ENCODE peak calls at places on chromosome 1, in ten cellular contexts. One of them, this sample, is unnamed.

GRCh38 chr1:26677306-26678115 is 18.3 kb upstream of the ARID1A start:
- DNase-seq in stomach: peak; percentile 94
- DNase-seq in LNCaP clone FGC: peak; percentile 96
- DNase-seq in AG04449: no peak
- DNase-seq in fibroblast of the aortic adventitia: peak; percentile 75
- DNase-seq in progenitor cell of endocrine pancreas: peak; percentile 20
- DNase-seq in HL-60: peak; percentile 90
- DNase-seq in thoracic aorta: no peak
- DNase-seq in OCI-LY7: peak; percentile 82
- DNase-seq in HCT116: peak; percentile 94
- DNase-seq in this sample: no peak

GRCh38 chr1:203396595-203397194 is 45.8 kb upstream of the FMOD start:
- DNase-seq in stomach: no peak
- DNase-seq in LNCaP clone FGC: no peak
- DNase-seq in AG04449: no peak
- DNase-seq in fibroblast of the aortic adventitia: no peak
- DNase-seq in progenitor cell of endocrine pancreas: no peak
- DNase-seq in HL-60: no peak
- DNase-seq in thoracic aorta: no peak
- DNase-seq in OCI-LY7: no peak
- DNase-seq in HCT116: no peak
- DNase-seq in this sample: no peak

GRCh38 chr1:220878223-220879081 is 791 bp upstream of the HLX start:
- DNase-seq in stomach: no peak
- DNase-seq in LNCaP clone FGC: no peak
- DNase-seq in AG04449: no peak
- DNase-seq in fibroblast of the aortic adventitia: no peak
- DNase-seq in progenitor cell of endocrine pancreas: no peak
- DNase-seq in HL-60: peak; percentile 93
- DNase-seq in thoracic aorta: no peak
- DNase-seq in OCI-LY7: no peak
- DNase-seq in HCT116: no peak
- DNase-seq in this sample: no peak

GRCh38 chr1:174812026-174812425 is 187.7 kb upstream of the CACYBP start:
- DNase-seq in stomach: no peak
- DNase-seq in LNCaP clone FGC: no peak
- DNase-seq in AG04449: no peak
- DNase-seq in fibroblast of the aortic adventitia: peak; percentile 72
- DNase-seq in progenitor cell of endocrine pancreas: no peak
- DNase-seq in HL-60: no peak
- DNase-seq in thoracic aorta: no peak
- DNase-seq in OCI-LY7: no peak
- DNase-seq in HCT116: no peak
- DNase-seq in this sample: no peak

GRCh38 chr1:201552941-201553341 is 14.0 kb downstream of the NAV1 start:
- DNase-seq in stomach: no peak
- DNase-seq in LNCaP clone FGC: no peak
- DNase-seq in AG04449: no peak
- DNase-seq in fibroblast of the aortic adventitia: peak; percentile 52
- DNase-seq in progenitor cell of endocrine pancreas: no peak
- DNase-seq in HL-60: no peak
- DNase-seq in thoracic aorta: no peak
- DNase-seq in OCI-LY7: no peak
- DNase-seq in HCT116: no peak
- DNase-seq in this sample: no peak

GRCh38 chr1:43708006-43708412 is 673 bp downstream of the ST3GAL3 start:
- DNase-seq in stomach: no peak
- DNase-seq in LNCaP clone FGC: no peak
- DNase-seq in AG04449: no peak
- DNase-seq in fibroblast of the aortic adventitia: peak; percentile 54
- DNase-seq in progenitor cell of endocrine pancreas: no peak
- DNase-seq in HL-60: peak; percentile 23
- DNase-seq in thoracic aorta: no peak
- DNase-seq in OCI-LY7: no peak
- DNase-seq in HCT116: no peak
- DNase-seq in this sample: no peak

GRCh38 chr1:16718908-16719533 is 21.3 kb upstream of the RNU1-4 start:
- DNase-seq in stomach: peak; percentile 24
- DNase-seq in LNCaP clone FGC: no peak
- DNase-seq in AG04449: no peak
- DNase-seq in fibroblast of the aortic adventitia: no peak
- DNase-seq in progenitor cell of endocrine pancreas: no peak
- DNase-seq in HL-60: no peak
- DNase-seq in thoracic aorta: no peak
- DNase-seq in OCI-LY7: peak; percentile 0
- DNase-seq in HCT116: no peak
- DNase-seq in this sample: no peak

GRCh38 chr1:181141431-181141910 is 53.0 kb downstream of the IER5 start:
- DNase-seq in stomach: peak; percentile 39
- DNase-seq in LNCaP clone FGC: no peak
- DNase-seq in AG04449: peak; percentile 60
- DNase-seq in fibroblast of the aortic adventitia: peak; percentile 82
- DNase-seq in progenitor cell of endocrine pancreas: no peak
- DNase-seq in HL-60: no peak
- DNase-seq in thoracic aorta: peak; percentile 61
- DNase-seq in OCI-LY7: peak; percentile 11
- DNase-seq in HCT116: no peak
- DNase-seq in this sample: no peak

GRCh38 chr1:183986941-183987340 is 50.6 kb downstream of the COLGALT2 start:
- DNase-seq in stomach: no peak
- DNase-seq in LNCaP clone FGC: no peak
- DNase-seq in AG04449: no peak
- DNase-seq in fibroblast of the aortic adventitia: peak; percentile 50
- DNase-seq in progenitor cell of endocrine pancreas: no peak
- DNase-seq in HL-60: no peak
- DNase-seq in thoracic aorta: no peak
- DNase-seq in OCI-LY7: no peak
- DNase-seq in HCT116: no peak
- DNase-seq in this sample: no peak

GRCh38 chr1:156214024-156214748 is 1.4 kb downstream of the PMF1 start:
- DNase-seq in stomach: no peak
- DNase-seq in LNCaP clone FGC: no peak
- DNase-seq in AG04449: no peak
- DNase-seq in fibroblast of the aortic adventitia: peak; percentile 32
- DNase-seq in progenitor cell of endocrine pancreas: no peak
- DNase-seq in HL-60: no peak
- DNase-seq in thoracic aorta: no peak
- DNase-seq in OCI-LY7: no peak
- DNase-seq in HCT116: peak; percentile 74
- DNase-seq in this sample: no peak

GRCh38 chr1:154988053-154988954 is 5.1 kb upstream of the LENEP start:
- DNase-seq in stomach: no peak
- DNase-seq in LNCaP clone FGC: no peak
- DNase-seq in AG04449: no peak
- DNase-seq in fibroblast of the aortic adventitia: no peak
- DNase-seq in progenitor cell of endocrine pancreas: no peak
- DNase-seq in HL-60: no peak
- DNase-seq in thoracic aorta: no peak
- DNase-seq in OCI-LY7: no peak
- DNase-seq in HCT116: no peak
- DNase-seq in this sample: no peak

GRCh38 chr1:184088037-184088436 is 36.5 kb downstream of the TSEN15 start:
- DNase-seq in stomach: no peak
- DNase-seq in LNCaP clone FGC: no peak
- DNase-seq in AG04449: no peak
- DNase-seq in fibroblast of the aortic adventitia: no peak
- DNase-seq in progenitor cell of endocrine pancreas: no peak
- DNase-seq in HL-60: no peak
- DNase-seq in thoracic aorta: no peak
- DNase-seq in OCI-LY7: no peak
- DNase-seq in HCT116: no peak
- DNase-seq in this sample: no peak

GRCh38 chr1:5110508-5110907 is 456.1 kb downstream of the AJAP1 start:
- DNase-seq in stomach: no peak
- DNase-seq in LNCaP clone FGC: no peak
- DNase-seq in AG04449: no peak
- DNase-seq in fibroblast of the aortic adventitia: no peak
- DNase-seq in progenitor cell of endocrine pancreas: no peak
- DNase-seq in HL-60: no peak
- DNase-seq in thoracic aorta: no peak
- DNase-seq in OCI-LY7: no peak
- DNase-seq in HCT116: no peak
- DNase-seq in this sample: no peak

GRCh38 chr1:63064135-63064534 is 258.2 kb upstream of the FOXD3 start:
- DNase-seq in stomach: no peak
- DNase-seq in LNCaP clone FGC: no peak
- DNase-seq in AG04449: no peak
- DNase-seq in fibroblast of the aortic adventitia: no peak
- DNase-seq in progenitor cell of endocrine pancreas: no peak
- DNase-seq in HL-60: no peak
- DNase-seq in thoracic aorta: no peak
- DNase-seq in OCI-LY7: no peak
- DNase-seq in HCT116: no peak
- DNase-seq in this sample: no peak
- TF ChIP-seq CTCF in stomach: no peak
- TF ChIP-seq CTCF in LNCaP clone FGC: no peak
- TF ChIP-seq CTCF in AG04449: no peak
- TF ChIP-seq CTCF in fibroblast of the aortic adventitia: no peak
- TF ChIP-seq CTCF in progenitor cell of endocrine pancreas: no peak
- TF ChIP-seq CTCF in HL-60: no peak
- TF ChIP-seq CTCF in thoracic aorta: no peak
- TF ChIP-seq CTCF in OCI-LY7: no peak
- TF ChIP-seq CTCF in HCT116: no peak
- TF ChIP-seq CTCF in this sample: no peak

GRCh38 chr1:40316595-40317393 is at the start of gene COL9A2:
- DNase-seq in stomach: peak; percentile 54
- DNase-seq in LNCaP clone FGC: no peak
- DNase-seq in AG04449: no peak
- DNase-seq in fibroblast of the aortic adventitia: no peak
- DNase-seq in progenitor cell of endocrine pancreas: peak; percentile 36
- DNase-seq in HL-60: no peak
- DNase-seq in thoracic aorta: no peak
- DNase-seq in OCI-LY7: peak; percentile 75
- DNase-seq in HCT116: no peak
- DNase-seq in this sample: no peak
- TF ChIP-seq CTCF in stomach: no peak
- TF ChIP-seq CTCF in LNCaP clone FGC: no peak
- TF ChIP-seq CTCF in AG04449: no peak
- TF ChIP-seq CTCF in fibroblast of the aortic adventitia: no peak
- TF ChIP-seq CTCF in progenitor cell of endocrine pancreas: no peak
- TF ChIP-seq CTCF in HL-60: no peak
- TF ChIP-seq CTCF in thoracic aorta: no peak
- TF ChIP-seq CTCF in OCI-LY7: peak; percentile 17
- TF ChIP-seq CTCF in HCT116: no peak
- TF ChIP-seq CTCF in this sample: no peak

GRCh38 chr1:114551400-114551799 is 30.0 kb downstream of the BCAS2 start:
- DNase-seq in stomach: no peak
- DNase-seq in LNCaP clone FGC: no peak
- DNase-seq in AG04449: no peak
- DNase-seq in fibroblast of the aortic adventitia: no peak
- DNase-seq in progenitor cell of endocrine pancreas: no peak
- DNase-seq in HL-60: no peak
- DNase-seq in thoracic aorta: no peak
- DNase-seq in OCI-LY7: no peak
- DNase-seq in HCT116: no peak
- DNase-seq in this sample: no peak
- TF ChIP-seq CTCF in stomach: no peak
- TF ChIP-seq CTCF in LNCaP clone FGC: no peak
- TF ChIP-seq CTCF in AG04449: no peak
- TF ChIP-seq CTCF in fibroblast of the aortic adventitia: no peak
- TF ChIP-seq CTCF in progenitor cell of endocrine pancreas: no peak
- TF ChIP-seq CTCF in HL-60: no peak
- TF ChIP-seq CTCF in thoracic aorta: no peak
- TF ChIP-seq CTCF in OCI-LY7: no peak
- TF ChIP-seq CTCF in HCT116: no peak
- TF ChIP-seq CTCF in this sample: no peak

GRCh38 chr1:224773646-224774045 is 155.8 kb upstream of the DNAH14 start:
- DNase-seq in stomach: no peak
- DNase-seq in LNCaP clone FGC: no peak
- DNase-seq in AG04449: no peak
- DNase-seq in fibroblast of the aortic adventitia: no peak
- DNase-seq in progenitor cell of endocrine pancreas: no peak
- DNase-seq in HL-60: no peak
- DNase-seq in thoracic aorta: no peak
- DNase-seq in OCI-LY7: no peak
- DNase-seq in HCT116: no peak
- DNase-seq in this sample: peak; percentile 71
- TF ChIP-seq CTCF in stomach: no peak
- TF ChIP-seq CTCF in LNCaP clone FGC: no peak
- TF ChIP-seq CTCF in AG04449: no peak
- TF ChIP-seq CTCF in fibroblast of the aortic adventitia: no peak
- TF ChIP-seq CTCF in progenitor cell of endocrine pancreas: no peak
- TF ChIP-seq CTCF in HL-60: no peak
- TF ChIP-seq CTCF in thoracic aorta: no peak
- TF ChIP-seq CTCF in OCI-LY7: no peak
- TF ChIP-seq CTCF in HCT116: no peak
- TF ChIP-seq CTCF in this sample: no peak

GRCh38 chr1:197451424-197451823 is 183.4 kb downstream of the CRB1 start:
- DNase-seq in stomach: no peak
- DNase-seq in LNCaP clone FGC: no peak
- DNase-seq in AG04449: peak; percentile 46
- DNase-seq in fibroblast of the aortic adventitia: peak; percentile 16
- DNase-seq in progenitor cell of endocrine pancreas: no peak
- DNase-seq in HL-60: no peak
- DNase-seq in thoracic aorta: no peak
- DNase-seq in OCI-LY7: no peak
- DNase-seq in HCT116: no peak
- DNase-seq in this sample: no peak
- TF ChIP-seq CTCF in stomach: no peak
- TF ChIP-seq CTCF in LNCaP clone FGC: no peak
- TF ChIP-seq CTCF in AG04449: no peak
- TF ChIP-seq CTCF in fibroblast of the aortic adventitia: no peak
- TF ChIP-seq CTCF in progenitor cell of endocrine pancreas: no peak
- TF ChIP-seq CTCF in HL-60: no peak
- TF ChIP-seq CTCF in thoracic aorta: no peak
- TF ChIP-seq CTCF in OCI-LY7: no peak
- TF ChIP-seq CTCF in HCT116: no peak
- TF ChIP-seq CTCF in this sample: no peak